ENCODE peak calls at places on chromosome 13, in six cellular contexts. X, O, V, P, T and S are unnamed samples.
A peak's percentile ranks its signal among the peaks of the same experiment; 100 is the strongest.

GRCh38 chr13:28641600-28641926 is 17.4 kb upstream of the POMP start:
- DNase-seq in X (no peak), O (no peak), V (no peak), P (no peak), T (no peak), S (no peak)

GRCh38 chr13:31022491-31022890 is 90.0 kb downstream of the TEX26 start:
- DNase-seq in X (no peak), O (no peak), V (no peak), P (no peak), T (no peak), S (no peak)

GRCh38 chr13:30362869-30363268 is 55.5 kb upstream of the KATNAL1 start:
- DNase-seq in X (no peak), O (no peak), V (no peak), P (no peak), T (no peak), S (peak; percentile 34)

GRCh38 chr13:43285891-43286602 is 262.7 kb downstream of the DNAJC15 start:
- DNase-seq in X (no peak), O (no peak), V (no peak), P (no peak), T (no peak), S (no peak)

GRCh38 chr13:24623141-24623665 is 57.0 kb upstream of the ATP12A start:
- DNase-seq in X (no peak), O (no peak), V (no peak), P (no peak), T (no peak), S (no peak)

GRCh38 chr13:65468628-65469027 is 1761.5 kb downstream of the PCDH9 start:
- DNase-seq in X (no peak), O (no peak), V (no peak), P (no peak), T (no peak), S (no peak)

GRCh38 chr13:98476106-98476505 is 100.8 kb downstream of the STK24 start:
- DNase-seq in X (no peak), O (peak; percentile 52), V (no peak), P (no peak), T (no peak), S (no peak)

GRCh38 chr13:110283661-110284516 is 23.1 kb downstream of the COL4A1 start:
- DNase-seq in X (no peak), O (no peak), V (no peak), P (no peak), T (peak; percentile 60), S (no peak)

GRCh38 chr13:20501548-20501947 is 24.1 kb downstream of the CRYL1 start:
- DNase-seq in X (no peak), O (no peak), V (no peak), P (no peak), T (no peak), S (no peak)

GRCh38 chr13:20503088-20504083 is 22.3 kb downstream of the CRYL1 start:
- DNase-seq in X (no peak), O (no peak), V (peak; percentile 80), P (no peak), T (no peak), S (no peak)

GRCh38 chr13:20501139-20501538 is 24.5 kb downstream of the CRYL1 start:
- DNase-seq in X (no peak), O (no peak), V (no peak), P (no peak), T (no peak), S (no peak)

GRCh38 chr13:20506676-20507075 is 19.0 kb downstream of the CRYL1 start:
- DNase-seq in X (no peak), O (no peak), V (no peak), P (no peak), T (no peak), S (no peak)

DNA sequence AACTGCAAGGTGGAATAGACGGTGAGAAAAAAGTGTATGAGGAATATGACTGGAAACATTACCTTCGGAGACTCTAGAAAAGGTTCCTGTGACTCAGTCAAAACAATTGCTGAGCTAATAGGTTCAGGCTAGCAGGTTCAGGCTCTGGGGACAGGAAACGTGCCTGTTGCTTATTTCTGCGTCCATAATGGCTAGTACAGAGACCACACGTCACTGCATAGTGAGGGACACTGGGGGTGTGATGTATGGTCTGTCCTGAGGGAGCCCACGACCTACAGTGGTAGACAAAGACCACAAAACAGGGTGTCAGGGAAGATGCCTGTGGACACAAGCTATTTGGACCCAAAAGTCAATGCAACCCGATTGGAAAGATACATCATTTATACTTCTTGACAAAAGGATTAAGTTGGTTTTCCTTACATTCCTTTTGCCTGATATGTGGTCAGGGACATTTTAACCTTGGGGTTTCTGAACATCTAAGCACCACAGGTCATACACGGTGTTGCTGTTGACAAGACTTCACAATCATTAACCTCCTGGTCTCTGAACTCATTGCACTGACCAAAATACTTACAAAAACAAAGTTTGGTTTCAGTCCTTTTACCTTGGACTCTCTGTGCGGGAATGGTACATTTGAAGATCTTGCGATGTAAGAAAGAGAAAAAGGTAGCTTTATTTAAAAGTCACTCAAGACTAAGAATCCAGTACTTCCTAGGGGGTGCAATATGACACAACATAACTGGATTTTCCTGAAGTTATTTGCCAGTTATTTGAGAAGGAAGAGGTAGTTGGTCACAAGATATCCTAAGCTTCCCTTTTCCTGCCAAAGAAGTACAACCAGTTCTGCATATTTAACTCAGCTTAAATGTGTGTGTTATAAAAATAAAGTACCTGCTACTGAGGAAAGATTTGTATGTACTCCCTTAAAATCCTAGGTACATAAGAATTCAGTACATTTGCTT is 20.0 kb downstream of the CRYL1 start:
- DNase-seq in X (no peak), O (no peak), V (no peak), P (no peak), T (no peak), S (no peak)
- TF ChIP-seq POLR2A in X (no peak), O (no peak), V (no peak), P (no peak), T (no peak), S (no peak)

GRCh38 chr13:54875111-54875510 is 1846.5 kb downstream of the OLFM4 start:
- DNase-seq in X (no peak), O (no peak), V (no peak), P (no peak), T (no peak), S (no peak)
- H3K36me3 ChIP-seq in X (no peaks in the 10 kb centered on the region), O (no peaks in the 10 kb centered on the region), V (no peaks in the 10 kb centered on the region), P (no peaks in the 10 kb centered on the region), T (no peaks in the 10 kb centered on the region), S (no peaks in the 10 kb centered on the region)

GRCh38 chr13:74219571-74219970 is 85.4 kb upstream of the KLF12 start:
- DNase-seq in X (no peak), O (no peak), V (no peak), P (no peak), T (no peak), S (no peak)
- H3K4me1 ChIP-seq in X (no peaks in the 10 kb centered on the region), O (no peaks in the 10 kb centered on the region), V (peaks cover 5% of the 10 kb centered on the region), P (no peaks in the 10 kb centered on the region), T (no peaks in the 10 kb centered on the region), S (no peaks in the 10 kb centered on the region)

DNA sequence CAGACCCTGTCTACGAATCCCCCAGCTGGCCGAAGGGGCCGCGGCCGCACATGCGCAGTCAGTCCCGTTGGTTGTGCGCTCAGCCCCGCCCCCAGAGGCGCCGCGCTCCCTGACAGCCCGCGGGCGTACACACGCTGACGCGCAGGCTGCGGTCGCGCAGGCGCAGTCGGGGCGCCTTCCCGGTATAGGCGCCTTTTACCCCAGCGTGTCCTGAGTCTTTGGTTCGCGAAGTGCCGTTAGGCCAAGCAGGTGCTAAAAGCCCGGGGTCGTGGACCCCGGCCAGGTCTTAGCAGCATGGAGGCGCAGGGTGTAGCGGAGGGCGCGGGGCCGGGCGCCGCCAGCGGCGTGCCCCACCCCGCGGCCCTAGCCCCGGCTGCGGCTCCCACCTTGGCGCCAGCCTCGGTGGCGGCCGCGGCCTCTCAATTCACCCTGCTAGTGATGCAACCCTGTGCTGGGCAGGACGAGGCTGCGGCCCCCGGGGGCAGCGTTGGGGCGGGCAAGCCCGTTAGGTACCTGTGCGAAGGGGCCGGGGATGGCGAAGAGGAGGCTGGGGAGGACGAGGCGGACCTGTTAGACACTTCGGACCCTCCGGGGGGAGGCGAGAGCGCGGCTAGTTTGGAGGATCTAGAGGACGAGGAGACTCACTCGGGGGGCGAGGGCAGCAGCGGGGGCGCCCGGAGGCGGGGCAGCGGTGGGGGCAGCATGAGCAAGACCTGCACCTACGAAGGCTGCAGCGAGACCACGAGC is at the start of gene RFXAP:
- DNase-seq in X (peak; percentile 93), O (peak; percentile 89), V (peak; percentile 94), P (peak; percentile 70), T (peak; percentile 94), S (peak; percentile 89)
- TF ChIP-seq POLR2A in X (peak; percentile 38), O (no peak), V (peak; percentile 57), P (peak; percentile 29), T (peak; percentile 36), S (peak; percentile 75)

GRCh38 chr13:112880221-112880641 is 88.8 kb upstream of the MCF2L start:
- DNase-seq in X (peak; percentile 2), O (no peak), V (no peak), P (no peak), T (no peak), S (no peak)
- H3K36me3 ChIP-seq in X (peaks cover 21% of the 10 kb centered on the region), O (peaks cover 77% of the 10 kb centered on the region), V (no peaks in the 10 kb centered on the region), P (no peaks in the 10 kb centered on the region), T (peaks cover 69% of the 10 kb centered on the region), S (peaks cover 84% of the 10 kb centered on the region)

DNA sequence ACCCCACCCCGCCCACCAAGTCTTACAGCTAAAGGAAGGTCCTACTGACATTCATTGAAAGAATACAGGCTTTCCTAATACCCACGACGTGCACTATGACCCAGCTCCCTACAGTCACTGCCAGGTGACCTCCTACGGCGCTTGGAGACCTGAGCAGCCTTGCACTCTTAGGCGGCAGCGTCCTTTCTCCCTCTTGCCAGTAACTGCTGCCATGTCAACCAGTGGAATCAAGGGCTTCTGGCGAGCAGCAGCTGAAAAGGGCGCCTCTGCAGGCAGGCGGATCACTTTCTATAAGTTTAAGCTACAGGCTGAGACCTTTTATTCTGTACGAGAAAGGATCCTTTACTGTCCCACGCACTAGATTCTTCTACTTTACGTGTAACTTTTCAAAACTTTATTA is 2.0 kb downstream of the KCTD12 start:
- DNase-seq in X (peak; percentile 35), O (no peak), V (no peak), P (no peak), T (peak; percentile 78), S (no peak)
- H3K4me1 ChIP-seq in X (peaks cover 24% of the 10 kb centered on the region), O (peaks cover 61% of the 10 kb centered on the region), V (peaks cover 17% of the 10 kb centered on the region), P (peaks cover 3% of the 10 kb centered on the region), T (no peaks in the 10 kb centered on the region), S (peaks cover 7% of the 10 kb centered on the region)